ENCODE peak calls at places on chromosomes 1 and 21, in nine cellular contexts. C, M, E, A, Y, R, U, N and Q are unnamed samples.

GRCh38 chr1:186482661-186483255 is 21.8 kb upstream of the PDC start:
- DNase-seq in Y (no peak), R (peak; percentile 28), M (no peak), A (peak; percentile 25), N (peak; percentile 48), U (peak; percentile 35), C (peak; percentile 75), E (peak; percentile 72), Q (peak; percentile 12)

GRCh38 chr1:206735553-206736031 is 35.0 kb upstream of the IL19 start:
- DNase-seq in A (no peak), N (no peak), E (peak; percentile 40), R (no peak), C (peak; percentile 30), M (no peak), U (no peak), Y (no peak), Q (no peak)

GRCh38 chr1:174007846-174008245 is 14.3 kb downstream of the RC3H1 start:
- DNase-seq in M (no peak), Y (no peak), R (no peak), N (no peak), A (no peak), C (no peak), E (no peak), U (no peak), Q (no peak)

GRCh38 chr1:168287237-168287664 is 6.6 kb downstream of the TBX19 start:
- DNase-seq in U (no peak), A (no peak), R (no peak), E (peak; percentile 69), Y (no peak), M (no peak), N (no peak), C (peak; percentile 57), Q (no peak)

GRCh38 chr1:153348511-153349362 is at the start of gene PGLYRP4:
- DNase-seq in E (no peak), A (no peak), C (no peak), Y (no peak), U (no peak), N (no peak), R (no peak), M (no peak), Q (no peak)

GRCh38 chr1:230066466-230067404 is at the start of gene GALNT2:
- DNase-seq in A (peak; percentile 90), M (peak; percentile 36), Y (peak; percentile 97), E (peak; percentile 78), C (peak; percentile 78), R (peak; percentile 83), N (peak; percentile 94), U (peak; percentile 93), Q (peak; percentile 96)

GRCh38 chr1:168161459-168161858 is 17.3 kb upstream of the TIPRL start:
- DNase-seq in U (no peak), M (no peak), C (no peak), R (no peak), E (no peak), A (no peak), Y (no peak), N (no peak), Q (no peak)

GRCh38 chr1:1954831-1955441 is 35.9 kb upstream of the TMEM52 start:
- DNase-seq in U (no peak), M (no peak), C (no peak), R (no peak), N (no peak), A (no peak), Y (peak; percentile 66), E (no peak), Q (no peak)

GRCh38 chr1:13838236-13838635 is 138.2 kb downstream of the PRDM2 start:
- DNase-seq in N (no peak), M (no peak), R (no peak), A (no peak), E (no peak), Y (no peak), U (no peak), C (no peak), Q (no peak)

GRCh38 chr1:84090447-84091244 is 53.4 kb upstream of the PRKACB start:
- DNase-seq in M (no peak), E (no peak), Y (no peak), C (no peak), R (peak; percentile 4), U (no peak), N (no peak), A (no peak), Q (no peak)

GRCh38 chr1:156693858-156694562 is 11.4 kb downstream of the CRABP2 start:
- DNase-seq in A (no peak), N (no peak), E (no peak), R (no peak), C (no peak), M (no peak), Y (no peak), U (no peak), Q (no peak)

GRCh38 chr1:227774051-227774720 is 39.0 kb downstream of the SNAP47 start:
- DNase-seq in U (no peak), M (no peak), R (peak; percentile 57), C (no peak), E (no peak), Y (peak; percentile 62), N (no peak), A (no peak), Q (no peak)

GRCh38 chr1:22889213-22889827 is 83.3 kb downstream of the LACTBL1 start:
- DNase-seq in M (no peak), U (peak; percentile 25), E (peak; percentile 57), R (no peak), Y (no peak), A (no peak), C (peak; percentile 61), N (no peak), Q (no peak)

GRCh38 chr21:19507682-19508260 is 1104.2 kb upstream of the TMPRSS15 start:
- DNase-seq in A (no peak), Y (no peak), M (no peak), C (no peak), U (no peak), R (no peak), N (no peak), E (no peak), Q (no peak)

GRCh38 chr1:45617618-45618017 is 6.2 kb downstream of the CCDC17 start:
- DNase-seq in A (no peak), Y (no peak), R (no peak), M (no peak), N (no peak), C (no peak), E (peak; percentile 24), U (no peak), Q (no peak)

GRCh38 chr1:117527566-117528102 is 78.2 kb upstream of the TENT5C start:
- DNase-seq in C (peak; percentile 49), A (no peak), Y (no peak), R (no peak), N (no peak), E (peak; percentile 38), U (no peak), M (no peak), Q (no peak)

GRCh38 chr1:198643827-198644226 is 5.0 kb downstream of the PTPRC start:
- DNase-seq in E (no peak), C (no peak), U (no peak), M (no peak), Y (no peak), A (no peak), N (no peak), R (no peak), Q (no peak)
- H3K4me3 ChIP-seq in E (no peak overlapping the region), C (no peak overlapping the region), U (no peak overlapping the region), M (no peak overlapping the region), Y (no peak overlapping the region), A (no peak overlapping the region), N (peak overlapping the region; percentile 9), R (peak overlapping the region; percentile 83), Q (no peak overlapping the region)

DNA sequence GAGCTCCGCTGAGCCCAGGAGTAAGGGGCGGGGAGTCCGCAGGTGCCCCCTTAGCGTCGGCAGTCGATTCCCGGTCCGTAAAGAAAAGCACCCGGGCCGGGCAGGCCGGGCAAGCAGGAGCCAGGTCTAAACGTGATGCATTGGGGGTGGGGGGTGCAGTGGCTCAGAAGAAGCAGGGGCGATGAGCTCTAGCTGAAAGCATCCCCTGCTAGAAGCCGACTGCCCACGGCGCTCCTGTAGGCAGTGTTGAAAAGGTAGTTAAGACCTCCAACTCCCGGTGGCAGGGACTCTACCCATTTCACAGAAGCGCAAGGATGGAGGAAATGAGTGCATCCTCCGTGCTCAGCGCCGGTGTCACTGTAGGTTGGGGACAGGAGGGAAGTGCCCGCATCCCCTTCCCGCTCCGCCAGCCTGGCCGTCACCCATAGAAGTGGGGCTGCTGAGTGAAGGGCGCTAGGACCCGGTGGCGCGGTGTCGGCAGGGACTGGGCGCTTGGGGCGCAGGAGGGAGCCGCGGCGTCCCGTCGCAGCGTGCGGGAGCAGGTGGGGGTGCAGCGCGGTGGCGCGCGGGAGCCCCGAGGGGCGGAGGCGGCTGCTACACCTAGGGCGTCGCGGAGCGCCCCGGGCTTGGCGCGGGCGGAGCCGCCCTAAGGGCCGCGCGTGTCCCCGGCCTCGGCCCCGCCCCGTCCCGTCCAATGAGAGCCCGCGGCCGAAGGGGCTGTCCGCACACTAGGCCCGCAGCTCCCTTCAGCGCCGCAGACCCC is at the start of gene WNT2B:
- DNase-seq in A (no peak), E (no peak), U (no peak), M (no peak), N (peak; percentile 59), Y (peak; percentile 79), C (no peak), R (peak; percentile 60), Q (peak; percentile 54)
- TF ChIP-seq CTCF in A (no peak), E (no peak), U (no peak), M (no peak), N (no peak), Y (no peak), C (no peak), R (no peak), Q (no peak)

GRCh38 chr1:215081566-215082531 is 688 bp upstream of the KCNK2 start:
- DNase-seq in R (no peak), M (no peak), E (no peak), A (no peak), Y (peak; percentile 55), U (no peak), N (no peak), C (no peak), Q (no peak)
- H3K4me3 ChIP-seq in R (no peak overlapping the region), M (peak overlapping the region; percentile 54), E (peak overlapping the region; percentile 60), A (peak overlapping the region; percentile 47), Y (no peak overlapping the region), U (no peak overlapping the region), N (no peak overlapping the region), C (peak overlapping the region; percentile 11), Q (no peak overlapping the region)

GRCh38 chr1:54955359-54955758 is 25.1 kb upstream of the TMEM61 start:
- DNase-seq in A (no peak), U (no peak), C (peak; percentile 15), M (no peak), R (no peak), N (no peak), E (peak; percentile 59), Y (no peak), Q (no peak)

GRCh38 chr1:54950361-54951163 is 29.9 kb upstream of the TMEM61 start:
- DNase-seq in R (peak; percentile 41), N (peak; percentile 55), Y (peak; percentile 78), M (peak; percentile 29), A (peak; percentile 55), U (peak; percentile 80), E (peak; percentile 83), C (peak; percentile 91), Q (peak; percentile 36)

GRCh38 chr1:54951810-54952226 is 28.6 kb upstream of the TMEM61 start:
- DNase-seq in E (no peak), Y (no peak), M (no peak), R (no peak), U (no peak), N (no peak), C (no peak), A (no peak), Q (no peak)

GRCh38 chr1:54953846-54954245 is 26.6 kb upstream of the TMEM61 start:
- DNase-seq in M (no peak), N (no peak), E (no peak), U (no peak), Y (no peak), A (no peak), R (no peak), C (no peak), Q (no peak)

GRCh38 chr1:54952950-54953718 is 27.3 kb upstream of the TMEM61 start:
- DNase-seq in R (no peak), Y (no peak), N (no peak), M (no peak), E (peak; percentile 38), C (no peak), A (no peak), U (no peak), Q (no peak)
- TF ChIP-seq CTCF in R (no peak), Y (no peak), N (no peak), M (no peak), E (no peak), C (no peak), A (no peak), U (no peak), Q (no peak)